ENCODE peak calls at places on chromosomes 5 and 9, in eight cellular contexts. One of them, this sample, is unnamed.
A peak's percentile ranks its signal among the peaks of the same experiment; 100 is the strongest.

GRCh38 chr5:178215263-178216002 is 11.1 kb downstream of the HNRNPAB start:
- DNase-seq in MM.1S: no peak
- DNase-seq in HCT116: no peak
- DNase-seq in hepatocyte: no peak
- DNase-seq in fibroblast of lung: no peak
- DNase-seq in neuronal stem cell: no peak
- DNase-seq in GM23248: no peak
- DNase-seq in H9: no peak
- DNase-seq in this sample: no peak

GRCh38 chr5:60959156-60959555 is 14.2 kb downstream of the NDUFAF2 start:
- DNase-seq in hepatocyte: no peak
- DNase-seq in H9: no peak
- DNase-seq in neuronal stem cell: no peak
- DNase-seq in GM23248: peak; percentile 45
- DNase-seq in MM.1S: peak; percentile 8
- DNase-seq in HCT116: peak; percentile 21
- DNase-seq in fibroblast of lung: peak; percentile 7
- DNase-seq in this sample: no peak

GRCh38 chr9:21615446-21615845 is 133.3 kb upstream of the IFNE start:
- DNase-seq in MM.1S: no peak
- DNase-seq in fibroblast of lung: peak; percentile 79
- DNase-seq in neuronal stem cell: no peak
- DNase-seq in GM23248: no peak
- DNase-seq in H9: no peak
- DNase-seq in HCT116: no peak
- DNase-seq in hepatocyte: no peak
- DNase-seq in this sample: no peak

GRCh38 chr5:2519153-2519552 is 232.3 kb downstream of the IRX2 start:
- DNase-seq in hepatocyte: no peak
- DNase-seq in neuronal stem cell: no peak
- DNase-seq in H9: no peak
- DNase-seq in HCT116: no peak
- DNase-seq in GM23248: no peak
- DNase-seq in fibroblast of lung: no peak
- DNase-seq in MM.1S: no peak
- DNase-seq in this sample: no peak

GRCh38 chr5:43065384-43066230 is 25.5 kb upstream of the ANXA2R start:
- DNase-seq in fibroblast of lung: peak; percentile 63
- DNase-seq in MM.1S: peak; percentile 28
- DNase-seq in GM23248: peak; percentile 81
- DNase-seq in HCT116: no peak
- DNase-seq in neuronal stem cell: peak; percentile 20
- DNase-seq in H9: no peak
- DNase-seq in hepatocyte: peak; percentile 64
- DNase-seq in this sample: peak; percentile 73

GRCh38 chr9:31574006-31574750 is 810.3 kb upstream of the ACO1 start:
- DNase-seq in hepatocyte: peak; percentile 16
- DNase-seq in H9: no peak
- DNase-seq in GM23248: no peak
- DNase-seq in neuronal stem cell: no peak
- DNase-seq in HCT116: no peak
- DNase-seq in MM.1S: no peak
- DNase-seq in fibroblast of lung: peak; percentile 40
- DNase-seq in this sample: no peak

GRCh38 chr9:122205176-122205575 is 23.6 kb downstream of the LHX6 start:
- DNase-seq in MM.1S: no peak
- DNase-seq in neuronal stem cell: no peak
- DNase-seq in hepatocyte: no peak
- DNase-seq in fibroblast of lung: no peak
- DNase-seq in HCT116: no peak
- DNase-seq in H9: no peak
- DNase-seq in GM23248: no peak
- DNase-seq in this sample: no peak

GRCh38 chr5:42951847-42952411 is 88.2 kb downstream of the ANXA2R start:
- DNase-seq in hepatocyte: no peak
- DNase-seq in fibroblast of lung: peak; percentile 64
- DNase-seq in neuronal stem cell: no peak
- DNase-seq in HCT116: no peak
- DNase-seq in GM23248: peak; percentile 71
- DNase-seq in H9: no peak
- DNase-seq in MM.1S: peak; percentile 70
- DNase-seq in this sample: no peak

GRCh38 chr5:174503461-174504265 is 220.7 kb upstream of the MSX2 start:
- DNase-seq in HCT116: peak; percentile 91
- DNase-seq in hepatocyte: peak; percentile 59
- DNase-seq in GM23248: peak; percentile 73
- DNase-seq in H9: no peak
- DNase-seq in MM.1S: no peak
- DNase-seq in neuronal stem cell: no peak
- DNase-seq in fibroblast of lung: peak; percentile 88
- DNase-seq in this sample: no peak

GRCh38 chr9:6051511-6051950 is 36.1 kb upstream of the RANBP6 start:
- DNase-seq in HCT116: no peak
- DNase-seq in hepatocyte: no peak
- DNase-seq in fibroblast of lung: no peak
- DNase-seq in H9: no peak
- DNase-seq in neuronal stem cell: no peak
- DNase-seq in GM23248: no peak
- DNase-seq in MM.1S: peak; percentile 23
- DNase-seq in this sample: no peak

GRCh38 chr5:1659100-1660036 is 135.6 kb upstream of the LPCAT1 start:
- DNase-seq in GM23248: no peak
- DNase-seq in hepatocyte: no peak
- DNase-seq in MM.1S: no peak
- DNase-seq in neuronal stem cell: no peak
- DNase-seq in HCT116: no peak
- DNase-seq in fibroblast of lung: no peak
- DNase-seq in H9: peak; percentile 30
- DNase-seq in this sample: no peak

GRCh38 chr9:120579139-120579749 is 723 bp downstream of the CDK5RAP2 start:
- DNase-seq in hepatocyte: peak; percentile 40
- DNase-seq in HCT116: no peak
- DNase-seq in fibroblast of lung: no peak
- DNase-seq in GM23248: peak; percentile 49
- DNase-seq in neuronal stem cell: no peak
- DNase-seq in H9: no peak
- DNase-seq in MM.1S: no peak
- DNase-seq in this sample: no peak

GRCh38 chr9:115944166-115944948 is 209.2 kb upstream of the PAPPA start:
- DNase-seq in GM23248: peak; percentile 97
- DNase-seq in HCT116: no peak
- DNase-seq in H9: peak; percentile 46
- DNase-seq in hepatocyte: peak; percentile 76
- DNase-seq in fibroblast of lung: peak; percentile 100
- DNase-seq in MM.1S: no peak
- DNase-seq in neuronal stem cell: no peak
- DNase-seq in this sample: no peak

GRCh38 chr5:56078675-56079500 is 84.1 kb upstream of the IL6ST start:
- DNase-seq in GM23248: peak; percentile 61
- DNase-seq in hepatocyte: no peak
- DNase-seq in MM.1S: no peak
- DNase-seq in HCT116: no peak
- DNase-seq in neuronal stem cell: no peak
- DNase-seq in fibroblast of lung: peak; percentile 11
- DNase-seq in H9: no peak
- DNase-seq in this sample: no peak

GRCh38 chr5:14464661-14465060 is 116.9 kb upstream of the OTULINL start:
- DNase-seq in hepatocyte: no peak
- DNase-seq in neuronal stem cell: no peak
- DNase-seq in fibroblast of lung: no peak
- DNase-seq in HCT116: no peak
- DNase-seq in GM23248: no peak
- DNase-seq in H9: no peak
- DNase-seq in MM.1S: no peak
- DNase-seq in this sample: no peak

GRCh38 chr9:93950619-93951601 is 4.2 kb downstream of the BARX1 start:
- DNase-seq in MM.1S: peak; percentile 44
- DNase-seq in GM23248: peak; percentile 59
- DNase-seq in fibroblast of lung: peak; percentile 11
- DNase-seq in H9: peak; percentile 79
- DNase-seq in neuronal stem cell: no peak
- DNase-seq in HCT116: no peak
- DNase-seq in hepatocyte: peak; percentile 54
- DNase-seq in this sample: no peak

GRCh38 chr5:25090275-25090674 is 445.5 kb upstream of the CDH10 start:
- DNase-seq in fibroblast of lung: no peak
- DNase-seq in HCT116: no peak
- DNase-seq in GM23248: no peak
- DNase-seq in MM.1S: no peak
- DNase-seq in H9: no peak
- DNase-seq in hepatocyte: no peak
- DNase-seq in neuronal stem cell: no peak
- DNase-seq in this sample: no peak

GRCh38 chr5:170601608-170602007 is 97.8 kb downstream of the KCNIP1 start:
- DNase-seq in HCT116: no peak
- DNase-seq in H9: no peak
- DNase-seq in GM23248: no peak
- DNase-seq in neuronal stem cell: no peak
- DNase-seq in hepatocyte: no peak
- DNase-seq in MM.1S: no peak
- DNase-seq in fibroblast of lung: no peak
- DNase-seq in this sample: no peak

GRCh38 chr5:79990205-79990597 is 861 bp downstream of the MTX3 start:
- DNase-seq in MM.1S: peak; percentile 61
- DNase-seq in H9: no peak
- DNase-seq in neuronal stem cell: no peak
- DNase-seq in fibroblast of lung: peak; percentile 14
- DNase-seq in HCT116: no peak
- DNase-seq in GM23248: peak; percentile 82
- DNase-seq in hepatocyte: no peak
- DNase-seq in this sample: no peak

GRCh38 chr5:39024005-39024404 is 50.2 kb downstream of the RICTOR start:
- DNase-seq in fibroblast of lung: peak; percentile 34
- DNase-seq in HCT116: no peak
- DNase-seq in H9: peak; percentile 33
- DNase-seq in MM.1S: no peak
- DNase-seq in hepatocyte: no peak
- DNase-seq in GM23248: no peak
- DNase-seq in neuronal stem cell: no peak
- DNase-seq in this sample: peak; percentile 43

DNA sequence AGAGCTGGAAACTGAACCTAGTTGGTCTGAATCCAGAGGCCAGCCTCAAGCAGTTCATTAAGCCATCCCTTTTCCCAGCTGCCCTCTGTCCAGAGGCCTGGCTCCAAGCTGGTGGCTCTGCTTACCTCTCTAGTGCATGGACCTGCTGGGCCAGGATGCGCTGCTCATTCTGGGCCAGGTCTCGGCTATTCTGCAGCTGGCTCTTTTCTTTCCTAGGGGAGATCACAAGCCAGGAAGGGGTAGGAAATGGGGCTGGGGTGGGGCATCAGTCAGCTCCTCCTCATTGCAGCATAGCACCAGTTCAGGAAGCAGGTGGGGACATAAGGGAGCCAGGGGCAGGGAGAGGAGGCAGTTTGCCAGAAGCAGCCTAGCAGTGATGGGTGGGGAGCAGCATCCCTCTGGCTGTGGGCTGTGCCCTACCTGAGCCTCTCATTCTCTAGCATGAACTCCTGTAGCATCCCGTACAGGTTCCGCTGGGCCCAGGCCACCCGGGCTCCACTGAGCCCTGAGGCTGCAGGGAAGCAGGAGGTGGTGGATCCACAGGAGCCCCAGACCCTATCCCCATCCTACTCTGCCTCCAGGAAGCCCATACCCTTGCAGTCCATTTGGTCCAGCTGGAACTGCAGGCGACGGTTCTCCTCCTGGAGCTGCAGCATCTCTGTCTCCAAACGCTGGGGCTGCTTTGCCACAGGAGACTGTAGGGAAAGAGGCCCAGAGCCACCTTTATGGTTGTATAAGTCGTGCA is 5.2 kb downstream of the KIF12 start:
- DNase-seq in H9: peak; percentile 16
- DNase-seq in neuronal stem cell: no peak
- DNase-seq in GM23248: no peak
- DNase-seq in HCT116: no peak
- DNase-seq in MM.1S: no peak
- DNase-seq in hepatocyte: no peak
- DNase-seq in fibroblast of lung: no peak
- DNase-seq in this sample: no peak
- H3K4me1 ChIP-seq in H9: peaks cover 2% of the 10 kb centered on the region
- H3K4me1 ChIP-seq in neuronal stem cell: peaks cover under 1% of the 10 kb centered on the region
- H3K4me1 ChIP-seq in GM23248: no peaks in the 10 kb centered on the region
- H3K4me1 ChIP-seq in HCT116: peaks cover 9% of the 10 kb centered on the region
- H3K4me1 ChIP-seq in MM.1S: no peaks in the 10 kb centered on the region
- H3K4me1 ChIP-seq in hepatocyte: peaks cover 4% of the 10 kb centered on the region
- H3K4me1 ChIP-seq in fibroblast of lung: no peaks in the 10 kb centered on the region
- H3K4me1 ChIP-seq in this sample: no peaks in the 10 kb centered on the region

DNA sequence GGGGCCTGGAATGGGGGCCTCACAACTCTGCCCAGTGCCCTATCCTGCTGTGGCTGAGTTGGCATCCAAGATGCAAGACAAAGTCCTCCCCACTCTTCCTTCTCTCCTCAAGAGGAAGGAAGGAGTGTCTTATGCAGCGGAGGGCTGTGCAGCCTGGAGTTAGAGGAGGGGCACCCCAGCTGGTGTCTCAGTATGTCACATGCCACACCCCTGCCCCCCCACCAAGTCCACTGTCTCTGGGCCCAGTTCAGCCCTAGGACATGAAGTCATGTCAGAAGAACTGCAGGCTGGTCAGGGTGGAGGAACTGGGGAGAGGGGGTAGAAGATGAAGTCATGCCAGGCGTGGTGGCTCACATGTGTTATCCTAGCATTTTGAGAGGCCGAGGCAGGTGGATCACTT is 28.0 kb upstream of the SLC28A3 start:
- DNase-seq in GM23248: no peak
- DNase-seq in MM.1S: no peak
- DNase-seq in hepatocyte: no peak
- DNase-seq in HCT116: no peak
- DNase-seq in H9: no peak
- DNase-seq in neuronal stem cell: no peak
- DNase-seq in fibroblast of lung: no peak
- DNase-seq in this sample: no peak
- H2AFZ ChIP-seq in GM23248: no peak overlapping the region
- H2AFZ ChIP-seq in MM.1S: no peak overlapping the region
- H2AFZ ChIP-seq in hepatocyte: no peak overlapping the region
- H2AFZ ChIP-seq in HCT116: no peak overlapping the region
- H2AFZ ChIP-seq in H9: no peak overlapping the region
- H2AFZ ChIP-seq in neuronal stem cell: no peak overlapping the region
- H2AFZ ChIP-seq in fibroblast of lung: no peak overlapping the region
- H2AFZ ChIP-seq in this sample: no peak overlapping the region

DNA sequence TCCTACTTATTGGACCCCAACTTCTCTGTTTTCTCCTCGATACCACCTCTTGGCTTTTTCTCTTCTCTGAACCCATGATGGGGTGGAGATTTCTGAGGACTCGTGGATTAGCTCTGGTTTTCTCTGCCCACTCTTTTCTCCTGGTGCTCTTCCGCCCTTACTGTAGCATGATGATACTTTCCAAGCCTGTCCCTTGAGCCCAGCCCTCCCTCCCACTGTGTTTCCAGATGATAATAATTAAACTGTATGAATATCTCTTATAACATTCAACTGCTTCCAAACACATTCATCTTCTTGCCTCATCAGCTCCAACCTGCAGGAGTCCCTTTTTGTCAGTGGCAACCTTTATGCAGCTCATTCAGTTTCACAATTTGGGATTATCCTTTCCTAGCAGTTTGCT is 494.2 kb upstream of the KLF4 start:
- DNase-seq in hepatocyte: no peak
- DNase-seq in GM23248: peak; percentile 67
- DNase-seq in H9: no peak
- DNase-seq in HCT116: no peak
- DNase-seq in neuronal stem cell: no peak
- DNase-seq in MM.1S: no peak
- DNase-seq in fibroblast of lung: no peak
- DNase-seq in this sample: no peak
- H3K4me1 ChIP-seq in hepatocyte: no peaks in the 10 kb centered on the region
- H3K4me1 ChIP-seq in GM23248: peaks cover 21% of the 10 kb centered on the region
- H3K4me1 ChIP-seq in H9: no peaks in the 10 kb centered on the region
- H3K4me1 ChIP-seq in HCT116: peaks cover 4% of the 10 kb centered on the region
- H3K4me1 ChIP-seq in neuronal stem cell: no peaks in the 10 kb centered on the region
- H3K4me1 ChIP-seq in MM.1S: no peaks in the 10 kb centered on the region
- H3K4me1 ChIP-seq in fibroblast of lung: no peaks in the 10 kb centered on the region
- H3K4me1 ChIP-seq in this sample: no peaks in the 10 kb centered on the region

GRCh38 chr9:20286969-20287368 is 335.3 kb downstream of the MLLT3 start:
- DNase-seq in GM23248: no peak
- DNase-seq in MM.1S: no peak
- DNase-seq in H9: no peak
- DNase-seq in HCT116: no peak
- DNase-seq in hepatocyte: no peak
- DNase-seq in fibroblast of lung: no peak
- DNase-seq in neuronal stem cell: no peak
- DNase-seq in this sample: no peak
- H2AFZ ChIP-seq in GM23248: no peak overlapping the region
- H2AFZ ChIP-seq in MM.1S: no peak overlapping the region
- H2AFZ ChIP-seq in H9: no peak overlapping the region
- H2AFZ ChIP-seq in HCT116: no peak overlapping the region
- H2AFZ ChIP-seq in hepatocyte: no peak overlapping the region
- H2AFZ ChIP-seq in fibroblast of lung: no peak overlapping the region
- H2AFZ ChIP-seq in neuronal stem cell: no peak overlapping the region
- H2AFZ ChIP-seq in this sample: no peak overlapping the region